ENCODE peak calls at places on chromosomes 3 and 15, in six cellular contexts. X, P, E, L, K and S are unnamed samples.

GRCh38 chr3:168360993-168361392 is 265.3 kb upstream of the GOLIM4 start:
- DNase-seq in E (no peak), L (peak; percentile 51), X (no peak), P (no peak), K (no peak), S (no peak)

GRCh38 chr3:176514297-176514696 is 683.0 kb downstream of the TBL1XR1 start:
- DNase-seq in X (peak; percentile 82), P (peak; percentile 60), K (no peak), E (peak; percentile 84), L (peak; percentile 80), S (peak; percentile 47)

GRCh38 chr3:118863731-118864322 is 170.8 kb downstream of the IGSF11 start:
- DNase-seq in K (no peak), P (peak; percentile 18), L (no peak), X (no peak), E (peak; percentile 20), S (peak; percentile 9)

GRCh38 chr15:53022788-53023187 is 232.7 kb upstream of the ONECUT1 start:
- DNase-seq in E (no peak), P (no peak), K (no peak), X (no peak), L (no peak), S (no peak)

GRCh38 chr15:97410907-97411575 is 549.5 kb upstream of the ARRDC4 start:
- DNase-seq in E (no peak), L (no peak), P (no peak), K (no peak), X (no peak), S (no peak)

GRCh38 chr3:194497799-194498575 is 11.2 kb upstream of the ATP13A3 start:
- DNase-seq in X (no peak), L (peak; percentile 90), P (no peak), E (no peak), K (no peak), S (peak; percentile 70)

GRCh38 chr3:144424606-144425005 is 453.0 kb downstream of the DIPK2A start:
- DNase-seq in P (no peak), L (peak; percentile 25), E (no peak), K (no peak), X (no peak), S (no peak)

GRCh38 chr3:194103475-194103874 is 32.5 kb upstream of the HES1 start:
- DNase-seq in L (no peak), E (no peak), X (peak; percentile 99), K (no peak), P (peak; percentile 88), S (no peak)

GRCh38 chr15:85831415-85832113 is 36.8 kb upstream of the KLHL25 start:
- DNase-seq in E (peak; percentile 81), L (peak; percentile 56), P (peak; percentile 34), X (no peak), K (peak; percentile 84), S (peak; percentile 77)

GRCh38 chr15:43249699-43250203 is 17.0 kb downstream of the TGM5 start:
- DNase-seq in K (no peak), P (no peak), L (peak; percentile 57), E (no peak), X (no peak), S (peak; percentile 76)

GRCh38 chr3:126622694-126623093 is 32.2 kb downstream of the TXNRD3 start:
- DNase-seq in L (no peak), K (no peak), P (no peak), E (no peak), X (no peak), S (no peak)

GRCh38 chr3:38640661-38641441 is 8.6 kb downstream of the SCN5A start:
- DNase-seq in X (no peak), K (no peak), L (no peak), P (no peak), E (peak; percentile 94), S (no peak)

GRCh38 chr3:134839990-134840389 is 44.9 kb downstream of the EPHB1 start:
- DNase-seq in K (no peak), E (no peak), P (no peak), L (no peak), X (peak; percentile 11), S (no peak)

GRCh38 chr15:45884755-45885445 is 250.1 kb downstream of the SQOR start:
- DNase-seq in L (no peak), E (no peak), K (no peak), P (no peak), X (no peak), S (no peak)

GRCh38 chr3:71754610-71755253 is 1.1 kb downstream of the GPR27 start:
- DNase-seq in K (no peak), L (no peak), P (no peak), E (peak; percentile 11), X (no peak), S (no peak)

DNA sequence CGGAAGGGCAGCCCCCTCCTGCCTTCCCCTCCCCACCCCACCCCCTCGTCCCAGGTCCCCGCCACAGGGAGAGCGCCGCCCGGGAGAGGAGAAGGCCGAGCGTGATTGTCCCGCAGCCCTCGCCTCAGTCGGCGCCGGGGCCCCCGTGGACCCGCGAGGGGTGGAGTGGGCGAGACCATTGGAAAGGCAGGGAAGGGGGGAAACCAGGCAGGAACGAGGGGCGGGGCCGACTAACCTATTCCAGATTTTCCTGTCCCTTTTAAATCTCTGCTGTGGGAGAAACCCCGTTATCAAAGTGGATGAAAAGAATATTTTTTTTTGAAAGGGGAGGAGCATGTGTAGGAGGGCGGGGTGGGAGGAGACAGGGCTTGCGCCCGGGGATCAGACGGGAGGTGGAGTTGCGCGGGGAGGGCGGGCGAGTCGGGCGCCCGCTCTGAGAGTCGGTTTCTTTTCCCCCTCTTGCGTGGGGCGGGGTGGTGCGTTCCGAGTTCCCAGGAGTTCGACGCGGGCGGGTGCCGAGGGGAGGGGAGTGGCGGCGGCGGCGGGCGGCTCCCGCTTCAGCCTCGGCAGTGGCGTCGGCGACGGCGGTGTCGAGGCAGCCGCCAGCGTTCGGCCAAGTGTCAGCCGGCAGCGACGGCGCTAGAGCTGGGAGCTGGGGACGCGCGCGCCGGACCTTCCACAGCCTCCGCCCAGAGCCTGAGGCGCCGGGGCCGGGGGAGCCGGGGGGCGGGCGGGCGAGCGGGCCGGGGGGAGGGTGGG is at the start of gene NECTIN3:
- DNase-seq in P (peak; percentile 38), L (peak; percentile 96), E (peak; percentile 95), X (peak; percentile 94), K (peak; percentile 92), S (peak; percentile 98)
- TF ChIP-seq EZH2phosphoT487 in P (no peak), L (no peak), E (no peak), X (no peak), K (no peak), S (no peak)

GRCh38 chr3:85837402-85837801 is 878.6 kb downstream of the CADM2 start:
- DNase-seq in E (no peak), L (no peak), X (no peak), K (no peak), P (no peak), S (no peak)

GRCh38 chr3:85835857-85836470 is 877.2 kb downstream of the CADM2 start:
- DNase-seq in X (no peak), K (no peak), E (no peak), L (no peak), P (no peak), S (no peak)

GRCh38 chr3:85842081-85842480 is 883.3 kb downstream of the CADM2 start:
- DNase-seq in P (no peak), E (no peak), K (no peak), X (no peak), L (no peak), S (no peak)

DNA sequence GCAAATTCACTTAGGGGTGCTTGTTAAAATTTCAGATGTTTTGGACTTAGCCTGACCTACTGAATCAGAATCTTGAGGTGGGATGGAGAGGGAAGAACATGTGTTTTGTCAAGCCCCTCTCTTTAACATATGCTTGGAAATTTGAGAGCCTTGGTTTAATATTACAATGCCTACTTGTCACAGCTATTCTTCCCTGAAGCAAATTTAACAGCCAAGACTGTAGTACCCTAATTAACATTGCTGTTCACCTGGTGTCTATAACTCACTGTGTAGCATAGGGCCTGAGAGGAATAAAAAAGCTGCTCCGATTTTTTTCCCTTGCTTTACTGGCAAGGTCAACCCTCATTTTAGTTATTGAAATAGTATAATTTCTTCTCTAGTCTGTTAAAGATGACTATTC is 880.1 kb downstream of the CADM2 start:
- DNase-seq in E (no peak), K (no peak), P (no peak), X (no peak), L (no peak), S (no peak)
- TF ChIP-seq EZH2phosphoT487 in E (no peak), K (no peak), P (no peak), X (no peak), L (no peak), S (no peak)

GRCh38 chr3:121660356-121661171 is at the start of gene HCLS1:
- DNase-seq in E (no peak), L (no peak), P (peak; percentile 89), X (peak; percentile 88), K (no peak), S (peak; percentile 66)
- TF ChIP-seq EZH2phosphoT487 in E (no peak), L (no peak), P (no peak), X (no peak), K (no peak), S (no peak)

DNA sequence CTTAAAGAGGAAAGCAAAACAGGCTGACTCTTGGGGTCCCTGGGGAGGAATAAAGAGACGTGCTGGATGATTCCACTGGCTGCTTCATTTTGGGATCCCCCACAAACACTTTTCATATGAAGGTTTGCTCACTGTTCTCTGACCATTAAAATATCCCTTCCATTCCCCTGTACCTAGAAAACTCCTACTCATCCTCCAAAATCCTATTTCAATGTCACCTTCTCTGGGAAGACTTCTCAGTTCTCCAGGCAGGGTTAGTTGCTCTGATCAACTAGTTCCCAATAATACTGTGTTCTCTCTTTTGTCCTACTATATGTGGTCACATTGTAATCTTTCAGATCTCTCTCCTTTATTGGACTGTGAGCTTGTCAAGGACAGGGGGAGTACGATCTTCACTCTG is 19.0 kb downstream of the LARP6 start:
- DNase-seq in P (no peak), X (no peak), K (no peak), E (no peak), L (no peak), S (no peak)
- TF ChIP-seq EZH2phosphoT487 in P (no peak), X (no peak), K (no peak), E (no peak), L (no peak), S (no peak)

DNA sequence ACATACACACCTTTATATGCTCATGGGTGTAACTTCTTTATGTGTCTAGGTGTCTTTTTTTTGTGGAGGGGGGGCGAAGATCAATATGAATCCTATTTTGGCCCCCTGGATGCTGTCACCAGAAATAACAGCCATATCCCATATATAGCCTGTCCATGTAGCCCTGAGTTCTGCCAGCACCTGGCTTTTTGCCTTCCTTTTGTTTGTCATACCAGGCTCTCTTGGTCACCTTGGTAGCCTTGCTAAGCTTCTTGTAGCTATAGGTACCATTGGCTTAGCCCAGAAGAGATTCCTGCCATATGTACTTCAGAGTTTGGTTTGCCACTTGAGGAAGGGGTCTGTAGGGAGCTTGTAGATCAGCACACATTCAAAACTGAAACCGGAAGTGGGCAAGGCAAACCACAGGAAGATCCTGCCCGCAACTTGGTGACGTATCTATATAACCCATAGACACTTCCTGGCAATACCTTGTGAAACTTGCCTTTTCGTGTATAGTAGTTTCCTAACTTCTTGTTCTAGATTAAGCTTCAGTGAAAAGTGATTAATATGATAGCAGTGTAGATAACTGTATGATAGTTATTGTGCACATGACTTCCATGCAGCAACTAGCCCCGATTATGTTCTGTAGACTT is 11.9 kb downstream of the RASA2 start:
- DNase-seq in P (peak; percentile 91), K (no peak), X (peak; percentile 99), L (no peak), E (no peak), S (no peak)
- TF ChIP-seq EZH2phosphoT487 in P (no peak), K (no peak), X (no peak), L (no peak), E (no peak), S (no peak)